ENCODE peak calls at places on chromosomes 4 and X, in nine cellular contexts. One of them, this sample, is unnamed.

GRCh38 chr4:106368678-106369077 is at the start of gene GIMD1:
- DNase-seq in SK-N-SH: no peak
- DNase-seq in A549: no peak
- DNase-seq in K562: no peak
- DNase-seq in HCT116: no peak
- DNase-seq in HepG2: no peak
- DNase-seq in GM12878: no peak
- DNase-seq in HL-60: no peak
- DNase-seq in Panc1: no peak
- DNase-seq in this sample: no peak

GRCh38 chrX:140066262-140066661 is 100.9 kb upstream of the CXorf66 start:
- DNase-seq in SK-N-SH: no peak
- DNase-seq in A549: no peak
- DNase-seq in K562: no peak
- DNase-seq in HCT116: no peak
- DNase-seq in HepG2: no peak
- DNase-seq in GM12878: no peak
- DNase-seq in HL-60: peak
- DNase-seq in Panc1: no peak
- DNase-seq in this sample: no peak

GRCh38 chr4:81031389-81032173 is 1.1 kb downstream of the BMP3 start:
- DNase-seq in SK-N-SH: peak
- DNase-seq in A549: no peak
- DNase-seq in K562: no peak
- DNase-seq in HCT116: no peak
- DNase-seq in HepG2: no peak
- DNase-seq in GM12878: no peak
- DNase-seq in HL-60: no peak
- DNase-seq in Panc1: no peak
- DNase-seq in this sample: peak

GRCh38 chr4:75623036-75623435 is 7.3 kb downstream of the CDKL2 start:
- DNase-seq in SK-N-SH: no peak
- DNase-seq in A549: no peak
- DNase-seq in K562: no peak
- DNase-seq in HCT116: no peak
- DNase-seq in HepG2: no peak
- DNase-seq in GM12878: no peak
- DNase-seq in HL-60: no peak
- DNase-seq in Panc1: no peak
- DNase-seq in this sample: no peak

GRCh38 chr4:184514121-184514988 is 40.0 kb upstream of the IRF2 start:
- DNase-seq in SK-N-SH: peak
- DNase-seq in A549: peak
- DNase-seq in K562: peak
- DNase-seq in HCT116: no peak
- DNase-seq in HepG2: no peak
- DNase-seq in GM12878: peak
- DNase-seq in HL-60: peak
- DNase-seq in Panc1: no peak
- DNase-seq in this sample: no peak

GRCh38 chr4:74932010-74932409 is 906 bp upstream of the PARM1 start:
- DNase-seq in SK-N-SH: no peak
- DNase-seq in A549: no peak
- DNase-seq in K562: no peak
- DNase-seq in HCT116: no peak
- DNase-seq in HepG2: no peak
- DNase-seq in GM12878: no peak
- DNase-seq in HL-60: no peak
- DNase-seq in Panc1: no peak
- DNase-seq in this sample: no peak

GRCh38 chr4:65805936-65806335 is 135.6 kb upstream of the EPHA5 start:
- DNase-seq in SK-N-SH: no peak
- DNase-seq in A549: no peak
- DNase-seq in K562: no peak
- DNase-seq in HCT116: no peak
- DNase-seq in HepG2: no peak
- DNase-seq in GM12878: no peak
- DNase-seq in HL-60: no peak
- DNase-seq in Panc1: no peak
- DNase-seq in this sample: no peak

GRCh38 chrX:19799319-19800182 is 87.8 kb downstream of the SH3KBP1 start:
- DNase-seq in SK-N-SH: no peak
- DNase-seq in A549: no peak
- DNase-seq in K562: no peak
- DNase-seq in HCT116: no peak
- DNase-seq in HepG2: no peak
- DNase-seq in GM12878: no peak
- DNase-seq in HL-60: no peak
- DNase-seq in Panc1: no peak
- DNase-seq in this sample: no peak

GRCh38 chr4:115969756-115970155 is 856.3 kb upstream of the NDST4 start:
- DNase-seq in SK-N-SH: no peak
- DNase-seq in A549: no peak
- DNase-seq in K562: no peak
- DNase-seq in HCT116: no peak
- DNase-seq in HepG2: no peak
- DNase-seq in GM12878: no peak
- DNase-seq in HL-60: no peak
- DNase-seq in Panc1: no peak
- DNase-seq in this sample: peak

GRCh38 chr4:70895846-70896435 is 6.2 kb upstream of the MOB1B start:
- DNase-seq in SK-N-SH: no peak
- DNase-seq in A549: no peak
- DNase-seq in K562: no peak
- DNase-seq in HCT116: no peak
- DNase-seq in HepG2: no peak
- DNase-seq in GM12878: no peak
- DNase-seq in HL-60: no peak
- DNase-seq in Panc1: no peak
- DNase-seq in this sample: no peak

GRCh38 chr4:161799687-161800086 is 364.1 kb downstream of the FSTL5 start:
- DNase-seq in SK-N-SH: no peak
- DNase-seq in A549: peak
- DNase-seq in K562: no peak
- DNase-seq in HCT116: no peak
- DNase-seq in HepG2: peak
- DNase-seq in GM12878: no peak
- DNase-seq in HL-60: no peak
- DNase-seq in Panc1: no peak
- DNase-seq in this sample: no peak

GRCh38 chr4:2932561-2932950 is 30.6 kb downstream of the NOP14 start:
- DNase-seq in SK-N-SH: no peak
- DNase-seq in A549: no peak
- DNase-seq in K562: no peak
- DNase-seq in HCT116: no peak
- DNase-seq in HepG2: no peak
- DNase-seq in GM12878: no peak
- DNase-seq in HL-60: peak
- DNase-seq in Panc1: no peak
- DNase-seq in this sample: no peak

GRCh38 chr4:53479731-53480525 is 102.5 kb downstream of the FIP1L1 start:
- DNase-seq in SK-N-SH: no peak
- DNase-seq in A549: no peak
- DNase-seq in K562: no peak
- DNase-seq in HCT116: no peak
- DNase-seq in HepG2: no peak
- DNase-seq in GM12878: no peak
- DNase-seq in HL-60: no peak
- DNase-seq in Panc1: no peak
- DNase-seq in this sample: no peak

GRCh38 chrX:11968991-11969390 is 169.3 kb upstream of the FRMPD4 start:
- DNase-seq in SK-N-SH: no peak
- DNase-seq in A549: no peak
- DNase-seq in K562: no peak
- DNase-seq in HCT116: no peak
- DNase-seq in HepG2: no peak
- DNase-seq in GM12878: no peak
- DNase-seq in HL-60: no peak
- DNase-seq in Panc1: no peak
- DNase-seq in this sample: no peak

GRCh38 chr4:144259285-144259684 is 118.8 kb upstream of the GYPA start:
- DNase-seq in SK-N-SH: no peak
- DNase-seq in A549: no peak
- DNase-seq in K562: no peak
- DNase-seq in HCT116: no peak
- DNase-seq in HepG2: no peak
- DNase-seq in GM12878: no peak
- DNase-seq in HL-60: no peak
- DNase-seq in Panc1: no peak
- DNase-seq in this sample: no peak

GRCh38 chr4:29307755-29308154 is 1412.4 kb upstream of the PCDH7 start:
- DNase-seq in SK-N-SH: no peak
- DNase-seq in A549: no peak
- DNase-seq in K562: no peak
- DNase-seq in HCT116: no peak
- DNase-seq in HepG2: no peak
- DNase-seq in GM12878: no peak
- DNase-seq in HL-60: no peak
- DNase-seq in Panc1: no peak
- DNase-seq in this sample: no peak

DNA sequence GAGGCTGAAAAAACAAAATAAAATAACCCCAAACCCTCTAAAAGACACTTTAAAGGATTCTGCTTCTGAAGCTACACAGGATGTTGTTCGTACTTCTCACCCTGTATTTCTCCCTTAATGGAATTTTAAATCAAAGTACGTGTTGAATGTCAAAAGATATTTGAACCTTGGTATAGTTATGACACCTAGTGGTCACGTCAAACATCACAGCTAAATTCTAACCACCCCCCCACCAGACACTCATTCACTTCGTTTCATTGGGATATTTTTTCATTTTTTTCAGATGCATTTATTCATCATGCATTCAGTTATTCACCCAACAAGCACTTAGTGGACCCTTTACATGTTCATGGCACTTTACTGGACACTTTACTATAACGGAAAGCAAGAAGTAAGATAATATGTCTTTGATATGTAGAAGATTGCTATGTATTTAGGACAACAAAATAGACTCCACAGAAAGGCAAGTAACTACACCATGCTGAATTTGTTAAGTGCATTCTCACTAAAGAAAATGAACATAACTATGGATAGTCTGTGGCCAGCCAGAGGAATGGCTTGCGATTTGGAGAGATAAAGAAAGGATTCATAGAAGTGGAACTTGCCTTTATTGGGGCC is 62.5 kb upstream of the GPR174 start:
- DNase-seq in SK-N-SH: peak
- DNase-seq in A549: peak
- DNase-seq in K562: peak
- DNase-seq in HCT116: no peak
- DNase-seq in HepG2: no peak
- DNase-seq in GM12878: peak
- DNase-seq in HL-60: peak
- DNase-seq in Panc1: peak
- DNase-seq in this sample: peak
- TF ChIP-seq REST in SK-N-SH: no peak
- TF ChIP-seq REST in A549: no peak
- TF ChIP-seq REST in K562: no peak
- TF ChIP-seq REST in HCT116: no peak
- TF ChIP-seq REST in HepG2: no peak
- TF ChIP-seq REST in GM12878: no peak
- TF ChIP-seq REST in HL-60: no peak
- TF ChIP-seq REST in Panc1: no peak
- TF ChIP-seq REST in this sample: no peak

DNA sequence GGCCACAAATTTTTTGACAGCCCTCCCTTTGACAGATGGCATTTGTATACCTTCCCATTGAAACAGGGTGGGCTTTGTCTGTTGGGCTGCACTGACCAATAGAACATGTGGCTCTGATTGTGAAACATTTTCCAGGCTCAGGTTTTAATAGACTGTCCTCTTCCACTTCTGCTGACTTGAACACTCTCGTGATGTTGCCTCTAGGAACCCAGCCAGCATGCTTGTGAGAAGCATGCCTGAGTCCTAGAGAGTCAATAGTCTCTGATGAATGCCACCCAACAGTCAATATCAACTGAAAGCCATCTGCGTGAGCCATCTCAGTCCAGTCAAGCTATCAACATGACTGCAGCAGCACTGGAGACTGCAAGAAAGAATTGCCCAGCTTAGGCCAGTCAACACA is 290.0 kb downstream of the SLC7A11 start:
- DNase-seq in SK-N-SH: no peak
- DNase-seq in A549: no peak
- DNase-seq in K562: no peak
- DNase-seq in HCT116: no peak
- DNase-seq in HepG2: no peak
- DNase-seq in GM12878: no peak
- DNase-seq in HL-60: no peak
- DNase-seq in Panc1: no peak
- DNase-seq in this sample: no peak
- TF ChIP-seq REST in SK-N-SH: no peak
- TF ChIP-seq REST in A549: no peak
- TF ChIP-seq REST in K562: no peak
- TF ChIP-seq REST in HCT116: no peak
- TF ChIP-seq REST in HepG2: no peak
- TF ChIP-seq REST in GM12878: no peak
- TF ChIP-seq REST in HL-60: no peak
- TF ChIP-seq REST in Panc1: no peak
- TF ChIP-seq REST in this sample: no peak

GRCh38 chrX:102341867-102342266 is 94.9 kb downstream of the NXF2 start:
- DNase-seq in SK-N-SH: no peak
- DNase-seq in A549: no peak
- DNase-seq in K562: no peak
- DNase-seq in HCT116: no peak
- DNase-seq in HepG2: no peak
- DNase-seq in GM12878: no peak
- DNase-seq in HL-60: no peak
- DNase-seq in Panc1: no peak
- DNase-seq in this sample: peak
- TF ChIP-seq REST in SK-N-SH: no peak
- TF ChIP-seq REST in A549: no peak
- TF ChIP-seq REST in K562: no peak
- TF ChIP-seq REST in HCT116: no peak
- TF ChIP-seq REST in HepG2: no peak
- TF ChIP-seq REST in GM12878: no peak
- TF ChIP-seq REST in HL-60: no peak
- TF ChIP-seq REST in Panc1: no peak
- TF ChIP-seq REST in this sample: no peak

DNA sequence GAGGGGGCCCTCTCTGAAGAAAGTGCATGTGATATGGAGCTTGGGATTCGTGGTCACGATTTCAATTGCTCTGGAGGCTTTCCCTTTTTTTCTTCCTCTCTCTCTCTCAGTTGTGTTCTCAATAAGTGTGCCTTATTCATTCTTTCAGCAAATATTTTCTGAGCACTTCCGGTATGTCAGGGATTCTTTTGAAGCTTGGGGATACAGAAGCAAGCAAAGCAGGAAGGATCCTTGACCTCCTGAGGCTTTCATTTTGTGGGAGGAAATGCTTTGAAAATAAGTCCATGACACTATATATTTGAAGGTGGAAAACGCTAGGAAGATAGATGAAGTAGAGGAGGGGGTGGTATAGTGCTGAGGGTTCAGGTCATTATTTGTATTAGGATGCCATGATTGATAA is 12.6 kb upstream of the GABRE start:
- DNase-seq in SK-N-SH: no peak
- DNase-seq in A549: no peak
- DNase-seq in K562: no peak
- DNase-seq in HCT116: no peak
- DNase-seq in HepG2: peak
- DNase-seq in GM12878: no peak
- DNase-seq in HL-60: no peak
- DNase-seq in Panc1: no peak
- DNase-seq in this sample: no peak
- TF ChIP-seq REST in SK-N-SH: no peak
- TF ChIP-seq REST in A549: no peak
- TF ChIP-seq REST in K562: no peak
- TF ChIP-seq REST in HCT116: no peak
- TF ChIP-seq REST in HepG2: no peak
- TF ChIP-seq REST in GM12878: no peak
- TF ChIP-seq REST in HL-60: no peak
- TF ChIP-seq REST in Panc1: no peak
- TF ChIP-seq REST in this sample: no peak

This sample was measured in GM23338.